ENCODE peak calls at places on chromosomes 7 and 10, in seven cellular contexts. O is tibial nerve, W is body of pancreas, T is suprapubic skin, D is IMR-90, U is ovary, K is adrenal gland. Y is an unnamed sample.

GRCh38 chr10:50508315-50509051 is 115.3 kb downstream of the SGMS1 start:
- DNase-seq in U (no peak), W (peak; percentile 15), O (no peak), T (no peak), D (no peak), K (no peak), Y (no peak)

GRCh38 chr10:87860156-87860795 is 3.1 kb downstream of the KLLN start:
- DNase-seq in O (no peak), K (no peak), T (no peak), D (peak; percentile 69), U (no peak), W (no peak), Y (no peak)

GRCh38 chr10:17861760-17862159 is 52.6 kb downstream of the MRC1 start:
- DNase-seq in K (no peak), O (no peak), T (no peak), U (no peak), D (no peak), W (no peak), Y (no peak)

GRCh38 chr7:94591185-94591584 is 64.7 kb downstream of the SGCE start:
- DNase-seq in U (no peak), K (no peak), D (no peak), W (no peak), T (no peak), O (no peak), Y (no peak)

GRCh38 chr10:75375828-75376227 is 25.7 kb downstream of the ZNF503 start:
- DNase-seq in T (no peak), D (no peak), W (no peak), K (peak; percentile 23), U (no peak), O (no peak), Y (no peak)

GRCh38 chr7:139721417-139721816 is 56.4 kb downstream of the HIPK2 start:
- DNase-seq in T (no peak), D (no peak), O (no peak), K (no peak), U (no peak), W (no peak), Y (no peak)

GRCh38 chr7:128912281-128912680 is 1.8 kb upstream of the KCP start:
- DNase-seq in K (no peak), W (no peak), T (no peak), U (no peak), D (no peak), O (no peak), Y (no peak)

GRCh38 chr10:60877066-60877776 is 66.8 kb downstream of the RHOBTB1 start:
- DNase-seq in T (no peak), K (no peak), U (no peak), O (no peak), D (no peak), W (no peak), Y (no peak)

GRCh38 chr10:4217653-4218052 is 432.6 kb upstream of the KLF6 start:
- DNase-seq in W (no peak), T (no peak), O (no peak), U (no peak), D (no peak), K (no peak), Y (no peak)

GRCh38 chr7:28408105-28408973 is 4.0 kb upstream of the CREB5 start:
- DNase-seq in K (peak; percentile 18), W (peak; percentile 6), U (peak; percentile 19), T (peak; percentile 83), O (no peak), D (peak; percentile 81), Y (peak; percentile 57)

GRCh38 chr10:110774069-110775021 is 97.4 kb upstream of the PDCD4 start:
- DNase-seq in O (no peak), U (no peak), W (no peak), K (peak; percentile 37), T (no peak), D (peak; percentile 70), Y (no peak)

GRCh38 chr7:155811560-155811894 is 736 bp downstream of the SHH start:
- DNase-seq in K (no peak), O (no peak), W (no peak), T (no peak), D (no peak), U (no peak), Y (peak; percentile 24)

GRCh38 chr7:150964593-150965111 is 13.5 kb downstream of the KCNH2 start:
- DNase-seq in T (no peak), D (no peak), U (no peak), W (peak; percentile 58), O (no peak), K (no peak), Y (no peak)

GRCh38 chr10:88314362-88314761 is 268.8 kb downstream of the RNLS start:
- DNase-seq in K (no peak), T (no peak), W (no peak), U (no peak), O (no peak), D (no peak), Y (no peak)

GRCh38 chr7:50142421-50143113 is 49.5 kb upstream of the ZPBP start:
- DNase-seq in D (peak; percentile 21), K (no peak), W (no peak), T (no peak), O (no peak), U (no peak), Y (no peak)

GRCh38 chr10:121553455-121553854 is 44.8 kb downstream of the FGFR2 start:
- DNase-seq in D (no peak), T (no peak), K (no peak), O (no peak), U (no peak), W (no peak), Y (no peak)

GRCh38 chr7:34260282-34260681 is 354.9 kb downstream of the BMPER start:
- DNase-seq in T (no peak), W (no peak), U (no peak), D (peak; percentile 94), K (no peak), O (no peak), Y (no peak)

GRCh38 chr10:72045586-72045985 is 42.8 kb downstream of the SPOCK2 start:
- DNase-seq in K (no peak), O (no peak), W (no peak), D (no peak), U (no peak), T (no peak), Y (no peak)

GRCh38 chr7:5582532-5582935 is 158.9 kb upstream of the TNRC18 start:
- DNase-seq in K (no peak), W (no peak), T (no peak), U (no peak), O (no peak), D (no peak), Y (no peak)

GRCh38 chr10:70324951-70325781 is 41.4 kb upstream of the NPFFR1 start:
- DNase-seq in O (no peak), W (no peak), D (no peak), U (no peak), T (peak; percentile 66), K (no peak), Y (no peak)

GRCh38 chr7:38186593-38187314 is 8.7 kb downstream of the STARD3NL start:
- DNase-seq in U (no peak), W (no peak), T (no peak), D (peak; percentile 61), O (no peak), K (no peak), Y (no peak)

GRCh38 chr10:91410638-91411367 is 659 bp downstream of the HECTD2 start:
- DNase-seq in K (no peak), W (peak; percentile 20), T (peak; percentile 81), O (no peak), D (peak; percentile 63), U (peak; percentile 42), Y (peak; percentile 67)

GRCh38 chr10:91409069-91409868 is 875 bp upstream of the HECTD2 start:
- DNase-seq in K (peak; percentile 93), D (peak; percentile 80), W (peak; percentile 86), O (peak; percentile 49), T (peak; percentile 92), U (peak; percentile 86), Y (peak; percentile 80)

GRCh38 chr10:91415816-91416215 is 5.7 kb downstream of the HECTD2 start:
- DNase-seq in U (no peak), O (no peak), K (no peak), T (no peak), W (no peak), D (no peak), Y (no peak)

GRCh38 chr10:91409869-91410637 is at the start of gene HECTD2:
- DNase-seq in U (peak; percentile 80), D (peak; percentile 65), K (peak; percentile 79), W (peak; percentile 86), O (peak; percentile 50), T (peak; percentile 88), Y (peak; percentile 98)

DNA sequence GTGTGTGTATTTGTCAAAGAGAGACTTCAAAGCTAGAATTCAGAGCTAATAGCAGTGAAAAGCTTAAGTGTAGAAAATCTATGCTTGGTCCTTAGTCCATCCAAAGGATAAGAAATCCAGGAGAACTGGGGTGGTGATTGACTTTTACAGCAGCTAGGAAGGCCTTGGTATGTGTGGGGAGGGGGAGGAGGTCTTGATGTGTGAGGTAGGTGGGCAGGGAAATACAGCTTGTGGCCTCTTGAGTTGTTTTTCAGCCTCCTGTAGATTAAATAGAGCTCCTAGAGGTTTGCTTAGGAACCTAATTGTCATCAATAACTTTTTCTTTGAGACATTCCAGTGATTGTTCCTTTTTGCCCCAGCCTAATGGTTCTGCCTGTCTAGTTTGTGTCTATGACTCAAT is 2.5 kb downstream of the HECTD2 start:
- DNase-seq in K (no peak), U (no peak), D (no peak), W (no peak), T (no peak), O (no peak), Y (no peak)
- H3K4me3 ChIP-seq in K (no peak overlapping the region), U (no peak overlapping the region), D (no peak overlapping the region), W (no peak overlapping the region), T (no peak overlapping the region), O (no peak overlapping the region), Y (no peak overlapping the region)

DNA sequence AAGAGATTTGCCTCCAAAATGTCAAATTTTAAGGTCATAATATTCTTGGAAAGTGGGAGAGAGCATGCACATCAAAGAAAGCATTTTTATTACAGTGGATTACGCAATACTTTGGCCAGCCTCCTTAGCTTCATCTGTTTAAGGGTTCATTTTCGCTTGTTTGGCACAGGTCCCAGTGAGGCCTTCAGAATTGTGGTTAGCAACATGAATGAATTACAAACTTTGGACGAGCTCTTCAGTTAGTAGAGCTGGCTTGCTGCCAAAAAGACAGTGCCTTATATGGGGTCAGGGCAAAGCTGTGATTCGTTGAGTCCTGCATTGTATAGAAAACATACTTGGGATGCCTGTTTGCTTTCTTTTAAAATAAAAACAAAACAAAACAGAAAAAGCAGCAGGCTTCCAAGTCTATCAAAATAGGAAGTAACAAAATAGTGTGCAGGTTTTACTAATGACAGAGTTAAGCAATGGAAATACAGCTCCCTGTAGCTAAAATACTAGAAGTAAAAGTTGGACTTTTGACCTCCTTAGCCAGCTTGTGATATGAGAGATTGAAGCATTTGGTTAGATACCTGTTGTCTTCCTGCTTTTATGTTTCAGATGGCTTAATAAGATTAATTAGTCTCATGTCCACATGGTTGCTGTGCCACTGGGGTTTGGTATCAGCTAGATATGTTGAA is 190.8 kb downstream of the MLLT10 start:
- DNase-seq in K (peak; percentile 98), T (peak; percentile 90), U (peak; percentile 97), O (peak; percentile 85), D (peak; percentile 100), W (peak; percentile 94), Y (no peak)
- H3K4me1 ChIP-seq in K (peaks cover 20% of the 10 kb centered on the region), T (peaks cover 32% of the 10 kb centered on the region), U (peaks cover 2% of the 10 kb centered on the region), O (peaks cover 12% of the 10 kb centered on the region), D (peaks cover 6% of the 10 kb centered on the region), W (peaks cover 27% of the 10 kb centered on the region), Y (peaks cover 17% of the 10 kb centered on the region)

GRCh38 chr7:100837099-100837836 is 9.9 kb upstream of the EPHB4 start:
- DNase-seq in T (peak; percentile 95), W (peak; percentile 93), O (peak; percentile 78), U (peak; percentile 89), K (peak; percentile 93), D (peak; percentile 90), Y (peak; percentile 93)
- TF ChIP-seq POLR2A in T (no peak), W (peak; percentile 66), O (no peak), U (peak; percentile 50), K (peak; percentile 27), D (no peak), Y (peak; percentile 67)

GRCh38 chr7:27175626-27176342 is 1.7 kb upstream of the HOXA10 start:
- DNase-seq in D (no peak), T (peak; percentile 82), W (no peak), U (no peak), K (no peak), O (peak; percentile 16), Y (peak; percentile 76)
- H3K4me3 ChIP-seq in D (no peak overlapping the region), T (peak overlapping the region; percentile 32), W (no peak overlapping the region), U (peak overlapping the region; percentile 53), K (no peak overlapping the region), O (peak overlapping the region; percentile 29), Y (no peak overlapping the region)

Y was measured in upper lobe of left lung.